ENCODE peak calls at places on chromosomes 13 and 19, in nine cellular contexts. G is tibial nerve, J is gastrocnemius medialis, M is IMR-90, S is K562, I is adrenal gland, X is stomach, V is heart left ventricle, P is sigmoid colon. Y is an unnamed sample.

GRCh38 chr19:55255618-55256423 is 3.0 kb downstream of the PPP6R1 start:
- DNase-seq in G (no peak), J (no peak), M (peak; percentile 60), S (peak; percentile 51), I (no peak), X (peak; percentile 46), V (no peak), P (no peak), Y (no peak)

GRCh38 chr13:73691891-73692290 is 442.3 kb downstream of the KLF12 start:
- DNase-seq in G (no peak), J (no peak), M (no peak), S (no peak), I (no peak), X (no peak), V (no peak), P (no peak), Y (no peak)

GRCh38 chr13:65336916-65337315 is 1893.2 kb downstream of the PCDH9 start:
- DNase-seq in G (no peak), J (no peak), M (peak; percentile 84), S (no peak), I (no peak), X (no peak), V (no peak), P (no peak), Y (no peak)

GRCh38 chr19:47210689-47211316 is 20.2 kb downstream of the BBC3 start:
- DNase-seq in G (peak; percentile 85), J (peak; percentile 63), M (peak; percentile 80), S (peak; percentile 66), I (peak; percentile 89), X (peak; percentile 87), V (peak; percentile 65), P (peak; percentile 90), Y (peak; percentile 83)

GRCh38 chr19:6718741-6719539 is 1.5 kb downstream of the C3 start:
- DNase-seq in G (no peak), J (no peak), M (no peak), S (peak; percentile 99), I (peak; percentile 86), X (no peak), V (no peak), P (peak; percentile 67), Y (peak; percentile 42)

GRCh38 chr13:89267734-89268133 is 1596.6 kb downstream of the SLITRK5 start:
- DNase-seq in G (no peak), J (no peak), M (no peak), S (no peak), I (no peak), X (no peak), V (no peak), P (no peak), Y (no peak)

GRCh38 chr19:6686628-6686975 is 16.6 kb upstream of the TNFSF14 start:
- DNase-seq in G (no peak), J (no peak), M (no peak), S (no peak), I (no peak), X (no peak), V (no peak), P (no peak), Y (no peak)

GRCh38 chr19:11375143-11375948 is 880 bp downstream of the SWSAP1 start:
- DNase-seq in G (no peak), J (no peak), M (no peak), S (no peak), I (peak; percentile 75), X (peak; percentile 59), V (peak; percentile 49), P (peak; percentile 84), Y (peak; percentile 74)

GRCh38 chr19:47035127-47035494 is 13.3 kb downstream of the TMEM160 start:
- DNase-seq in G (no peak), J (no peak), M (no peak), S (peak; percentile 71), I (no peak), X (no peak), V (no peak), P (no peak), Y (no peak)

GRCh38 chr13:23456437-23456836 is 22.9 kb upstream of the SACS start:
- DNase-seq in G (no peak), J (no peak), M (peak; percentile 28), S (no peak), I (no peak), X (no peak), V (no peak), P (no peak), Y (no peak)

GRCh38 chr13:37701972-37702371 is 103.4 kb upstream of the POSTN start:
- DNase-seq in G (no peak), J (no peak), M (peak; percentile 99), S (no peak), I (no peak), X (no peak), V (peak; percentile 25), P (no peak), Y (no peak)

GRCh38 chr19:1456121-1456900 is 6.4 kb downstream of the APC2 start:
- DNase-seq in G (no peak), J (no peak), M (no peak), S (no peak), I (no peak), X (no peak), V (no peak), P (no peak), Y (no peak)

GRCh38 chr13:86792153-86792651 is 879.0 kb upstream of the SLITRK5 start:
- DNase-seq in G (no peak), J (no peak), M (no peak), S (no peak), I (no peak), X (no peak), V (no peak), P (no peak), Y (no peak)

GRCh38 chr13:20708216-20708615 is 4.7 kb downstream of the IL17D start:
- DNase-seq in G (no peak), J (no peak), M (no peak), S (no peak), I (no peak), X (no peak), V (no peak), P (no peak), Y (no peak)

GRCh38 chr19:17754634-17755532 is 3.6 kb downstream of the FCHO1 start:
- DNase-seq in G (no peak), J (no peak), M (no peak), S (no peak), I (no peak), X (no peak), V (no peak), P (no peak), Y (no peak)

DNA sequence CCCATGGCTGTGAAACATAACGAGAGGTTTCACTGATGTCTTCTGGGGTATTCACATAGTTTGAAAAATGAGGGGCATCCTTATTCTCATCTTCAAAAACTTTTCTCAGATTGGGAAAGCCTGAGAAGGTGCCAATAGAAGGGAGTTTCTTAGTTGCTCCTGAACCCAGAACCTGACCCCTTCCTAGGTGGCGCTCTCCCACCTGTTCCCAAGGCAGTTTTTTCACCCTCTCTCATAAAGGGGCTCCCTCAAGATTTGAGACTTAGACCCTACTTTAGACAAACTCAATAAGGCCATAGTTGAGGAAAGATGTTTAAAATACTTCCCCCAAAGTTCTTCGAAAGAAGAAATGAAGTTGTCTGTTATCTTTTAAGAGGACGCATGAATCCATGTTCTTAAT is 142.2 kb downstream of the FGF9 start:
- DNase-seq in G (no peak), J (no peak), M (no peak), S (no peak), I (no peak), X (no peak), V (no peak), P (no peak), Y (no peak)
- TF ChIP-seq CTCF in G (no peak), J (no peak), M (no peak), S (no peak), I (no peak), X (no peak), V (no peak), P (no peak), Y (no peak)

GRCh38 chr19:9323557-9323918 is 441 bp upstream of the ZNF559 start:
- DNase-seq in G (peak; percentile 25), J (peak; percentile 12), M (peak; percentile 75), S (peak; percentile 55), I (peak; percentile 87), X (peak; percentile 55), V (peak; percentile 86), P (peak; percentile 85), Y (peak; percentile 75)

GRCh38 chr19:9321338-9321737 is 2.6 kb upstream of the ZNF559 start:
- DNase-seq in G (no peak), J (no peak), M (no peak), S (no peak), I (no peak), X (no peak), V (no peak), P (no peak), Y (no peak)

GRCh38 chr19:9329999-9330398 is 6.0 kb downstream of the ZNF559 start:
- DNase-seq in G (no peak), J (no peak), M (no peak), S (no peak), I (no peak), X (no peak), V (no peak), P (no peak), Y (no peak)

GRCh38 chr19:9324584-9324962 is 594 bp downstream of the ZNF559 start:
- DNase-seq in G (no peak), J (no peak), M (no peak), S (no peak), I (no peak), X (no peak), V (no peak), P (no peak), Y (no peak)

GRCh38 chr19:9323919-9324583 is at the start of gene ZNF559:
- DNase-seq in G (peak; percentile 85), J (peak; percentile 60), M (peak; percentile 92), S (peak; percentile 97), I (peak; percentile 95), X (peak; percentile 94), V (peak; percentile 94), P (peak; percentile 97), Y (peak; percentile 98)
- TF ChIP-seq POLR2A in G (peak; percentile 46), J (no peak), M (peak; percentile 26), S (peak; percentile 71), I (no peak), X (no peak), V (no peak), P (no peak), Y (no peak)

DNA sequence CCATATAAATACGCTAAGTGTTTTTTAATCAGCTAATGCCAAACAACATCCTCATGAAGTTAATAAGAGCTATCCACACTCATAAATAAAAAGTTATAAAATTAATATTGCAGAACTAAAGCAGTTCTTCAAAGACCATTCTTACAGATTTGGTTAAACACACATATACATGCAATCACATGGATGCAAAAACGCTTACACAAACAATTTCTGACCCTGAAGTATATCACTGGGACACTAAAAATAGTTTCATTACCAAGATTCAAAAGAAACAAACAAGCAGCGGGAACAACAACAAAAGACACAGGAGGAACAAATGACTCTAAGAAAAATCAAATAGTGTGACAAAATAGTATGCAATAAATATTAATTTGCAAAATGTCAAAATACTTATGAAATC is 132.3 kb downstream of the PCDH9 start:
- DNase-seq in G (no peak), J (no peak), M (no peak), S (no peak), I (no peak), X (no peak), V (no peak), P (no peak), Y (no peak)
- H3K4me1 ChIP-seq in G (no peaks in the 10 kb centered on the region), J (no peaks in the 10 kb centered on the region), M (no peaks in the 10 kb centered on the region), S (no peaks in the 10 kb centered on the region), I (no peaks in the 10 kb centered on the region), X (peaks cover 7% of the 10 kb centered on the region), V (no peaks in the 10 kb centered on the region), P (peaks cover 15% of the 10 kb centered on the region), Y (no peaks in the 10 kb centered on the region)

DNA sequence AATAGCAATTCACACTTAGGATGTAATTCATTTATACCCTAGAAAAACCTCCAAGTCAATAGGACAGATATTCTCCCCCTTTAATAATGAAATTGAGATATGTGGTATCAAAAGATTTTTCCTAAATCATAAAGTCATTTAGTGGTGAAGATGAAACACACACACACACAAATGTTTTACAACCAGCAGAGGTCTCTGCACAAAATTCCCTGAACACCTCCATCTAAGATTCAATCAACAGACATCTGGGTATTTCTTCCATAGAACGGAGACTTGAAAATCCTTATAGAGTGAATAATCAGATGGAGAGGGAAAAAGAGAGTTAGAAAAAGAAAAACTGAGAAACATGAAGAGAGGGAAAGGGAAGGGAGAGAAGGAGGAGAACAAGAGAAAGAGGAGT is 52.8 kb downstream of the MYCBP2 start:
- DNase-seq in G (no peak), J (no peak), M (no peak), S (no peak), I (no peak), X (no peak), V (no peak), P (no peak), Y (no peak)
- TF ChIP-seq CTCF in G (no peak), J (no peak), M (peak; percentile 4), S (no peak), I (no peak), X (no peak), V (no peak), P (no peak), Y (no peak)

Y was measured in ovary.